ENCODE peak calls at places on chromosomes 5 and 9, in four cellular contexts. I is stomach, Z is suprapubic skin, O is H1. W is an unnamed sample.

GRCh38 chr5:84685121-84685520 is 300.4 kb upstream of the EDIL3 start:
- DNase-seq in I (no peak), Z (no peak), O (no peak), W (no peak)

GRCh38 chr5:443239-444151 is 519 bp downstream of the EXOC3 start:
- DNase-seq in I (no peak), Z (peak; percentile 73), O (no peak), W (peak; percentile 88)

GRCh38 chr5:168529361-168530234 is 493 bp downstream of the FBLL1 start:
- DNase-seq in I (no peak), Z (peak; percentile 58), O (no peak), W (no peak)

GRCh38 chr9:6356441-6356840 is 28.3 kb downstream of the TPD52L3 start:
- DNase-seq in I (no peak), Z (no peak), O (no peak), W (no peak)

GRCh38 chr9:133609311-133610098 is at the start of gene FAM163B:
- DNase-seq in I (no peak), Z (no peak), O (no peak), W (peak; percentile 85)

GRCh38 chr5:66171349-66172344 is 27.5 kb downstream of the SREK1 start:
- DNase-seq in I (no peak), Z (no peak), O (no peak), W (peak; percentile 39)

GRCh38 chr5:169545762-169546161 is 37.8 kb upstream of the SPDL1 start:
- DNase-seq in I (no peak), Z (no peak), O (no peak), W (no peak)

GRCh38 chr5:133357758-133358157 is 254.6 kb downstream of the FSTL4 start:
- DNase-seq in I (no peak), Z (no peak), O (no peak), W (no peak)

GRCh38 chr5:127892467-127893207 is 189.4 kb downstream of the CCDC192 start:
- DNase-seq in I (no peak), Z (no peak), O (no peak), W (no peak)

GRCh38 chr5:179284751-179285191 is 60.5 kb downstream of the ADAMTS2 start:
- DNase-seq in I (no peak), Z (peak; percentile 24), O (no peak), W (no peak)

GRCh38 chr5:11595045-11595444 is 309.2 kb downstream of the CTNND2 start:
- DNase-seq in I (no peak), Z (no peak), O (no peak), W (no peak)

GRCh38 chr5:14962604-14963003 is 91.0 kb upstream of the ANKH start:
- DNase-seq in I (no peak), Z (no peak), O (no peak), W (no peak)

GRCh38 chr5:159773062-159773924 is 143.0 kb upstream of the ADRA1B start:
- DNase-seq in I (peak; percentile 77), Z (peak; percentile 87), O (no peak), W (peak; percentile 48)

GRCh38 chr5:152505442-152506042 is 100.5 kb upstream of the NMUR2 start:
- DNase-seq in I (peak; percentile 68), Z (no peak), O (no peak), W (peak; percentile 53)

GRCh38 chr5:157592594-157592993 is 17.0 kb upstream of the ADAM19 start:
- DNase-seq in I (no peak), Z (no peak), O (no peak), W (no peak)
- TF ChIP-seq POLR2A in I (no peak), Z (no peak), O (no peak), W (no peak)

GRCh38 chr9:127611796-127612790 is at the start of gene STXBP1:
- DNase-seq in I (peak; percentile 91), Z (peak; percentile 88), O (no peak), W (peak; percentile 97)
- TF ChIP-seq POLR2A in I (no peak), Z (no peak), O (peak; percentile 62), W (peak; percentile 67)

GRCh38 chr5:3780278-3780677 is 184.6 kb downstream of the IRX1 start:
- DNase-seq in I (no peak), Z (no peak), O (no peak), W (no peak)

GRCh38 chr5:3778945-3779344 is 183.3 kb downstream of the IRX1 start:
- DNase-seq in I (no peak), Z (no peak), O (no peak), W (no peak)

GRCh38 chr5:3780907-3781306 is 185.3 kb downstream of the IRX1 start:
- DNase-seq in I (no peak), Z (no peak), O (no peak), W (no peak)

GRCh38 chr5:3778000-3778570 is 182.5 kb downstream of the IRX1 start:
- DNase-seq in I (no peak), Z (no peak), O (no peak), W (no peak)
- TF ChIP-seq POLR2A in I (no peak), Z (no peak), O (no peak), W (no peak)

DNA sequence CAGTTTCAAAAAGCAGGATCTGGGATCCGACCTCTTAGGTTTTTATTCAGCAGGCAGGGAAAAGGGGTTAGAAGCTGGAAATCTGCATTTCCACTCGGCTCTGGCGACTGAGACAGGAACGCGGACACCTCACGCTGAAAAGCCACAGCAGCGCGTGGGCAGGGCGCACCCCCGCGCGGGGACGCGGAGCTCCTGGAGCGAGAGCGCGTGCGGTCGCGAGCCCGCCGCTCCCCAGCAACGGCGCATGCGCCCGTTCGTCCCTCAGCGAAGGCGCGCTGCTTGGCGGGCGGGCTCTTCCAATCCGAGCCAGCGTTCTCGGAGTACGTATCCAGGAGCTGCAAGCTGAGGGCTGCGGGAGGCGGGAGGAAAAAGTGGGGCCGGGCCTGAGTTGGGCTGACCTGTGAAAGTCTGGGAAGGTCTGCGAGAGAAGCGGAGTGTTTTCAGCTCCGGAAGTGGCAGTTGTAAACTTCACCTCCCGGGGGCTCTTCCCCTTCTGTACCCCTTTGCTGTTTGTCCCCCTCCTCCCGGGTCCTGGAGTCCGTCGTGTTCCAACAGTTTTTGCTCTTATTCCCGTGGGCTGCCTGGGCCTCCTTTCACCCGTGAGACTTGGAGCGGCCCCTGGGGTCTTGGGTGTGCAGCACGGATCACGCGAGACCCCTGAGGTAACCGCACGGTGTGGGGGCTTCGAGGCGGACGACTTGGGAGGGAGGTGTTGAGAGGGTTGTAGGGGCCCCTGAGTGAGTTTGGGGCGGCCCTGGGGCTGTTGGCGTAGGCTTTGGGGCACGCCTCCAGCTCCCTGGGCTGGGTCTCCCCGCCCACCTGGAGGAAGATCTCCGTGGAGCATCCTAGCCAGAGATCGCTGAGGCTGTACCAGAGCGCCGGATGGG is at the start of gene CCDC171:
- DNase-seq in I (peak; percentile 92), Z (peak; percentile 95), O (peak; percentile 88), W (peak; percentile 83)
- TF ChIP-seq POLR2A in I (no peak), Z (no peak), O (peak; percentile 82), W (peak; percentile 46)

DNA sequence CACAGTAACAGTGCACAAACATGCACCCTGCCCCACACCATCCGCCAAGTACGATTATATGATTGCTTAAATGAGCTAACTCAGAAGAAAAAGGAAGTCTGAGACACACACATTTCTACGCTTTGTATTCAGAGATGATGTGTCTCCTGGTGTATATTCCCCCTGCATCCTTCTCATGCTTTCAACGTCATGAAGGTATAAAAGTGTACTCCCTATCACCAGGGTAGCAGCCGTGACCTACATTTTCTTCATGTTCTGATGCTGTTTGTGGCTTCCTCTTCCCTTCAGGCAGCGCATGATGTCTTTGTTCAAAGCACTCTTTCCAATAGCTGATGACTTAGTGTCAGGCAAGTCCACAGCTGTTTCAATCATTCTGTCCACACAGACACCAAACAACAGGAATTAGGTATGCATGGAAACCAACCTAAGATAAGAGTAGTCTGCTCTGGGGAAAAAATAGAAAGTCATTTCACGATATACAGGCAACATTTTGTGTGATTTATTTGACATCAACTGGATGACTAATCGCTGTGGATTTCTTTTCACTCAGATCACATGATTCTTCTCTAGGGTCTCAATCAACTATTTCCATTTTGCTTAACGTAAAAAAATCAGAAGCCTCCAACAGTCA is 269.4 kb upstream of the PTGER4 start:
- DNase-seq in I (no peak), Z (no peak), O (no peak), W (no peak)
- TF ChIP-seq POLR2A in I (no peak), Z (no peak), O (no peak), W (no peak)

GRCh38 chr5:134648425-134649162 is at the start of gene SEC24A:
- DNase-seq in I (peak; percentile 94), Z (peak; percentile 91), O (peak; percentile 65), W (peak; percentile 91)
- TF ChIP-seq POLR2A in I (no peak), Z (peak; percentile 38), O (peak; percentile 80), W (peak; percentile 89)

GRCh38 chr5:87266914-87267573 is 639 bp upstream of the RASA1 start:
- DNase-seq in I (no peak), Z (no peak), O (no peak), W (no peak)

GRCh38 chr5:87268970-87269377 is 1.3 kb downstream of the RASA1 start:
- DNase-seq in I (no peak), Z (no peak), O (no peak), W (no peak)

GRCh38 chr5:87267574-87268125 is at the start of gene RASA1:
- DNase-seq in I (peak; percentile 91), Z (peak; percentile 95), O (peak; percentile 82), W (peak; percentile 96)

GRCh38 chr5:87263498-87263897 is 4.2 kb upstream of the RASA1 start:
- DNase-seq in I (no peak), Z (no peak), O (no peak), W (no peak)

GRCh38 chr5:87268126-87268969 is 665 bp downstream of the RASA1 start:
- DNase-seq in I (peak; percentile 70), Z (peak; percentile 79), O (no peak), W (peak; percentile 56)
- TF ChIP-seq POLR2A in I (no peak), Z (no peak), O (no peak), W (no peak)

GRCh38 chr9:128275198-128276007 is at the start of gene GOLGA2:
- DNase-seq in I (no peak), Z (no peak), O (no peak), W (peak; percentile 99)
- TF ChIP-seq POLR2A in I (no peak), Z (no peak), O (no peak), W (no peak)

DNA sequence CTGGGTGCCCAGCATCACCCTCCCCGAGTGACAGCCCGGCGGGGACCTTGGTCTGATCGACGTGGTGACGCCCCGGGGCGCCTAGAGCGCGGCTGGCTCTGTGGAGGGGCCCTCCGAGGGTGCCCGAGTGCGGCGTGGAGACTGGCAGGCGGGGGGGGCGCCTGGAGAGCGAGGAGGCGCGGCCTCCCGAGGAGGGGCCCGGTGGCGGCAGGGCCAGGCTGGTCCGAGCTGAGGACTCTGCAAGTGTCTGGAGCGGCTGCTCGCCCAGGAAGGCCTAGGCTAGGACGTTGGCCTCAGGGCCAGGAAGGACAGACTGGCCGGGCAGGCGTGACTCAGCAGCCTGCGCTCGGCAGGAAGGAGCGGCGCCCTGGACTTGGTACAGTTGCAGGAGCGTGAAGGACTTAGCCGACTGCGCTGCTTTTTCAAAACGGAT is 1.3 kb downstream of the GADD45G start:
- DNase-seq in I (peak; percentile 86), Z (peak; percentile 85), O (no peak), W (peak; percentile 49)
- TF ChIP-seq POLR2A in I (no peak), Z (no peak), O (no peak), W (no peak)

GRCh38 chr5:72452515-72453259 is 54.5 kb downstream of the ZNF366 start:
- DNase-seq in I (peak; percentile 76), Z (peak; percentile 76), O (no peak), W (no peak)
- TF ChIP-seq POLR2A in I (no peak), Z (no peak), O (no peak), W (no peak)

W was measured in K562.